ENCODE peak calls at places on chromosomes 5 and 9, in seven cellular contexts. K is cardiac septum; X is psoas muscle; D is neural progenitor cell; L is RKO; W is CD8-positive, alpha-beta T cell; S is coronary artery. F is an unnamed sample.

GRCh38 chr9:129549684-129550083 is 71.2 kb downstream of the C9orf50 start:
- DNase-seq in L (no peak), X (peak), W (no peak), S (peak), D (peak), K (peak), F (no peak)

GRCh38 chr5:82111191-82111590 is 139.4 kb downstream of the ATG10 start:
- DNase-seq in K (no peak), W (no peak), X (no peak), S (no peak), D (no peak), L (no peak), F (no peak)

GRCh38 chr5:34923694-34924461 is 5.5 kb upstream of the DNAJC21 start:
- DNase-seq in L (peak), D (no peak), S (no peak), K (no peak), W (no peak), X (no peak), F (peak)

GRCh38 chr9:19184144-19184917 is 46.2 kb upstream of the DENND4C start:
- DNase-seq in S (peak), X (peak), K (peak), W (peak), L (peak), D (no peak), F (peak)

GRCh38 chr9:131203438-131204219 is 72.7 kb downstream of the FAM78A start:
- DNase-seq in L (no peak), S (no peak), X (no peak), D (peak), W (no peak), K (no peak), F (no peak)

GRCh38 chr9:138025417-138025816 is 147.8 kb downstream of the CACNA1B start:
- DNase-seq in K (no peak), X (no peak), S (no peak), D (no peak), W (no peak), L (no peak), F (no peak)

GRCh38 chr5:107388111-107388861 is 282.5 kb downstream of the EFNA5 start:
- DNase-seq in X (no peak), D (no peak), S (no peak), K (no peak), L (no peak), W (no peak), F (no peak)

GRCh38 chr9:114805670-114806551 is at the start of gene TNFSF15:
- DNase-seq in D (peak), W (no peak), S (no peak), X (peak), K (no peak), L (no peak), F (no peak)

GRCh38 chr5:139823757-139824355 is 28.2 kb downstream of the PSD2 start:
- DNase-seq in L (no peak), S (no peak), D (no peak), K (peak), X (no peak), W (no peak), F (no peak)

GRCh38 chr5:156865427-156865826 is 15.3 kb downstream of the PPP1R2B start:
- DNase-seq in W (no peak), K (no peak), L (no peak), D (no peak), S (no peak), X (no peak), F (no peak)

GRCh38 chr9:83934569-83935275 is 13.5 kb upstream of the KIF27 start:
- DNase-seq in K (no peak), X (no peak), W (no peak), D (no peak), S (no peak), L (no peak), F (no peak)

F was measured in epithelial cell of proximal tubule.